ENCODE peak calls at places on chromosomes 3 and 15, in seven cellular contexts. One of them, this sample, is unnamed.

GRCh38 chr3:44584646-44585501 is at the start of gene ZNF660:
- DNase-seq in kidney: peak
- DNase-seq in neural crest cell: peak
- DNase-seq in CD4-positive, alpha-beta T cell: no peak
- DNase-seq in osteocyte: peak
- DNase-seq in brain microvascular endothelial cell: peak
- DNase-seq in RWPE2: no peak
- DNase-seq in this sample: peak

GRCh38 chr3:106590259-106590658 is 721.4 kb upstream of the CBLB start:
- DNase-seq in neural crest cell: no peak
- DNase-seq in CD4-positive, alpha-beta T cell: no peak
- DNase-seq in kidney: no peak
- DNase-seq in brain microvascular endothelial cell: no peak
- DNase-seq in RWPE2: no peak
- DNase-seq in osteocyte: no peak
- DNase-seq in this sample: no peak

GRCh38 chr3:142210608-142211007 is 14.8 kb downstream of the GK5 start:
- DNase-seq in osteocyte: no peak
- DNase-seq in neural crest cell: no peak
- DNase-seq in RWPE2: no peak
- DNase-seq in kidney: no peak
- DNase-seq in CD4-positive, alpha-beta T cell: no peak
- DNase-seq in brain microvascular endothelial cell: no peak
- DNase-seq in this sample: no peak

GRCh38 chr3:41202075-41202833 is 2.9 kb downstream of the CTNNB1 start:
- DNase-seq in RWPE2: no peak
- DNase-seq in brain microvascular endothelial cell: no peak
- DNase-seq in kidney: no peak
- DNase-seq in CD4-positive, alpha-beta T cell: no peak
- DNase-seq in osteocyte: no peak
- DNase-seq in neural crest cell: no peak
- DNase-seq in this sample: no peak

GRCh38 chr3:183410280-183410679 is 18.1 kb downstream of the MCF2L2 start:
- DNase-seq in kidney: no peak
- DNase-seq in osteocyte: no peak
- DNase-seq in RWPE2: no peak
- DNase-seq in neural crest cell: no peak
- DNase-seq in brain microvascular endothelial cell: no peak
- DNase-seq in CD4-positive, alpha-beta T cell: no peak
- DNase-seq in this sample: no peak

GRCh38 chr15:40536501-40536900 is 28.3 kb downstream of the CCDC32 start:
- DNase-seq in RWPE2: no peak
- DNase-seq in CD4-positive, alpha-beta T cell: no peak
- DNase-seq in kidney: no peak
- DNase-seq in neural crest cell: no peak
- DNase-seq in osteocyte: no peak
- DNase-seq in brain microvascular endothelial cell: peak
- DNase-seq in this sample: no peak

GRCh38 chr3:45992133-45992729 is 3.4 kb downstream of the FYCO1 start:
- DNase-seq in brain microvascular endothelial cell: no peak
- DNase-seq in osteocyte: no peak
- DNase-seq in RWPE2: no peak
- DNase-seq in neural crest cell: no peak
- DNase-seq in kidney: no peak
- DNase-seq in CD4-positive, alpha-beta T cell: no peak
- DNase-seq in this sample: no peak

GRCh38 chr3:24149032-24149431 is 203.9 kb downstream of the NR1D2 start:
- DNase-seq in kidney: no peak
- DNase-seq in osteocyte: no peak
- DNase-seq in neural crest cell: no peak
- DNase-seq in CD4-positive, alpha-beta T cell: no peak
- DNase-seq in RWPE2: no peak
- DNase-seq in brain microvascular endothelial cell: no peak
- DNase-seq in this sample: no peak

GRCh38 chr3:42652611-42653302 is 740 bp upstream of the ZBTB47 start:
- DNase-seq in CD4-positive, alpha-beta T cell: no peak
- DNase-seq in neural crest cell: no peak
- DNase-seq in osteocyte: no peak
- DNase-seq in kidney: peak
- DNase-seq in RWPE2: peak
- DNase-seq in brain microvascular endothelial cell: peak
- DNase-seq in this sample: no peak

GRCh38 chr3:58271901-58272501 is 34.0 kb upstream of the RPP14 start:
- DNase-seq in RWPE2: no peak
- DNase-seq in brain microvascular endothelial cell: peak
- DNase-seq in kidney: no peak
- DNase-seq in neural crest cell: no peak
- DNase-seq in CD4-positive, alpha-beta T cell: no peak
- DNase-seq in osteocyte: no peak
- DNase-seq in this sample: no peak

GRCh38 chr3:62562596-62562995 is 189.2 kb upstream of the FEZF2 start:
- DNase-seq in brain microvascular endothelial cell: no peak
- DNase-seq in RWPE2: no peak
- DNase-seq in osteocyte: no peak
- DNase-seq in kidney: no peak
- DNase-seq in neural crest cell: no peak
- DNase-seq in CD4-positive, alpha-beta T cell: no peak
- DNase-seq in this sample: no peak

GRCh38 chr3:49470714-49471420 is 800 bp downstream of the DAG1 start:
- DNase-seq in kidney: no peak
- DNase-seq in neural crest cell: no peak
- DNase-seq in RWPE2: no peak
- DNase-seq in osteocyte: no peak
- DNase-seq in brain microvascular endothelial cell: no peak
- DNase-seq in CD4-positive, alpha-beta T cell: no peak
- DNase-seq in this sample: no peak
- TF ChIP-seq CTCF in kidney: no peak
- TF ChIP-seq CTCF in neural crest cell: peak
- TF ChIP-seq CTCF in RWPE2: no peak
- TF ChIP-seq CTCF in osteocyte: no peak
- TF ChIP-seq CTCF in brain microvascular endothelial cell: no peak
- TF ChIP-seq CTCF in CD4-positive, alpha-beta T cell: no peak
- TF ChIP-seq CTCF in this sample: no peak

DNA sequence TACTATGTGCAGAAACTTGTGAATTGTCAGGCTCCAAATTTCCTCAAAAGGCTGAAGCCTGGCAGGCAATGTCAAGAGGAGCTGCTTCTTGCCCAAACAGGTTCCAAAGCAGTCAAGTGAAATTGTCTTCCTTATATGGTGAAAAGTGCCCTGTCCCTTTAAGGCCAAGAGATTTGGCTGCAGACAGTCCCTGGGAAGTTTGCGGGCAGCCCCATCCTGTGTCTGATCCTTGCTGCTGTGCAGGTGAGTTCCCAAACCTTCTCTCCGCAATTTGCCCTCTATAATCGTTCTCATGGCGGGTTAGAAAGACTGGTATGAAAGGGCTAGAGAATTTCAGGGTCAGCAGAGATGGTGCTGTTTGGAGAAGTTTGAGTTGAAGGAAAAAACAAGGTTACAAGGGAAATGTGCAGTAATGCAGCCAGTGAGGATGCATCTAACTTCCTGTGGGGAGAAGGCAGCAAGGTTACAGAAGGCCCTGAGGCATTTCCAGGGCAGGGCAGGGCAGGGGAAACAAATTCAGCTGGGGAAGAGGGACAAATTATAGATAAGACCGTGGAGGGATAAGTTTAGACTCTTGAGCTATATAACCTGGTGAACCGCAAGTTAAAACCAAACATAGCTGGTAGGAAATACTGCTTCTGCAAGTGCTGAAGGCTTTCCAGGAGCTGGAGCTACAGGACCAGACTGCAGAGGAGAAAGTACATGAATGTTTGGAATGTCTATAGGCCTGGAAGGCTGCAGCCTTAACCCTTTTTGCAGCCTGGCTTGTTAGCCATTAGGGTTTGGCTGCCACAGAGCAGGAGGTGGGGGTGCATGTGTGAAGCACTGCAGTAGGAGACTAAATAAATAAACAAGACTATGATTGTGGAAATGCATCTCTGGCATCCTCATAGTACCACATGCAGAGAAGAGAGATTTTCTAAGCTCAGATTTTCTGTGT is 256.2 kb upstream of the IL12A start:
- DNase-seq in RWPE2: peak
- DNase-seq in kidney: no peak
- DNase-seq in CD4-positive, alpha-beta T cell: no peak
- DNase-seq in osteocyte: no peak
- DNase-seq in brain microvascular endothelial cell: peak
- DNase-seq in neural crest cell: no peak
- DNase-seq in this sample: no peak
- TF ChIP-seq CTCF in RWPE2: peak
- TF ChIP-seq CTCF in kidney: peak
- TF ChIP-seq CTCF in CD4-positive, alpha-beta T cell: no peak
- TF ChIP-seq CTCF in osteocyte: peak
- TF ChIP-seq CTCF in brain microvascular endothelial cell: no peak
- TF ChIP-seq CTCF in neural crest cell: no peak
- TF ChIP-seq CTCF in this sample: no peak

GRCh38 chr3:53519047-53519717 is 24.8 kb downstream of the CACNA1D start:
- DNase-seq in CD4-positive, alpha-beta T cell: no peak
- DNase-seq in neural crest cell: no peak
- DNase-seq in RWPE2: no peak
- DNase-seq in kidney: no peak
- DNase-seq in brain microvascular endothelial cell: no peak
- DNase-seq in osteocyte: no peak
- DNase-seq in this sample: no peak

GRCh38 chr3:53516339-53516738 is 21.9 kb downstream of the CACNA1D start:
- DNase-seq in neural crest cell: no peak
- DNase-seq in osteocyte: no peak
- DNase-seq in CD4-positive, alpha-beta T cell: no peak
- DNase-seq in RWPE2: no peak
- DNase-seq in kidney: no peak
- DNase-seq in brain microvascular endothelial cell: no peak
- DNase-seq in this sample: no peak

GRCh38 chr3:53509494-53509893 is 15.1 kb downstream of the CACNA1D start:
- DNase-seq in RWPE2: no peak
- DNase-seq in kidney: no peak
- DNase-seq in CD4-positive, alpha-beta T cell: no peak
- DNase-seq in neural crest cell: no peak
- DNase-seq in osteocyte: no peak
- DNase-seq in brain microvascular endothelial cell: no peak
- DNase-seq in this sample: no peak

GRCh38 chr3:53518495-53518981 is 24.1 kb downstream of the CACNA1D start:
- DNase-seq in osteocyte: no peak
- DNase-seq in kidney: no peak
- DNase-seq in brain microvascular endothelial cell: no peak
- DNase-seq in RWPE2: no peak
- DNase-seq in CD4-positive, alpha-beta T cell: no peak
- DNase-seq in neural crest cell: no peak
- DNase-seq in this sample: no peak

DNA sequence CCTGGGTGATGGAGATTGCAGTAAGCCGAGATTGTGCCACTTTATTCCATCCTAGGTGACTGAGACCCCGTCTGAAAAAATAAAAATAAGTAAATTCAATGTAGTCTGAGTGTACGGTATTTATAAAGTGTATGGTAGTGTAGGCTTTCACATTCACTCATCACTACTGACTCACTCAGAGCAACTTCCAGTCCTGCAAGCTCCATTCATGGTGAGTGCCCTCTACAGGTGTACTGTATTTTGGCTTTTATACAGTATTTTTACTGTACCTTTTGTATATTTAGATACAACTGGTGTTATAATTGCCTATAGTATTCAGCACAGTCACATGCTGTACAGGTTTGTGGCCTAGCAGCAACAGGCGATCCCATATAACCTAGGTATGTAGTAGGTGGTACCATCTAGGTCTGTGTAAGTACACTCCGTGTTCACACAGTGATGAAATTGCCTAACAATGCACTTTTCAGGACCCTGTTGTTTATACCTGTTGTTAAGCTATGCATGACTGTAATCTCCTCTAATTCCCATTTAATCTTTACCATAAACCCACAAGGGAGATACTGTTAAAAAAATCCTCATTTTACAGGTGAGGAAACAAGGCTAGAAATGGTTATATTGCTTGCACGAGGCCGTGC is 19.3 kb downstream of the CACNA1D start:
- DNase-seq in kidney: no peak
- DNase-seq in osteocyte: no peak
- DNase-seq in CD4-positive, alpha-beta T cell: no peak
- DNase-seq in neural crest cell: no peak
- DNase-seq in brain microvascular endothelial cell: no peak
- DNase-seq in RWPE2: no peak
- DNase-seq in this sample: no peak
- TF ChIP-seq CTCF in kidney: no peak
- TF ChIP-seq CTCF in osteocyte: no peak
- TF ChIP-seq CTCF in CD4-positive, alpha-beta T cell: no peak
- TF ChIP-seq CTCF in neural crest cell: no peak
- TF ChIP-seq CTCF in brain microvascular endothelial cell: peak
- TF ChIP-seq CTCF in RWPE2: peak
- TF ChIP-seq CTCF in this sample: no peak

GRCh38 chr3:16264708-16265454 is at the start of the genes DPH3 and OXNAD1:
- DNase-seq in brain microvascular endothelial cell: peak
- DNase-seq in osteocyte: peak
- DNase-seq in RWPE2: peak
- DNase-seq in neural crest cell: peak
- DNase-seq in CD4-positive, alpha-beta T cell: peak
- DNase-seq in kidney: peak
- DNase-seq in this sample: peak
- TF ChIP-seq CTCF in brain microvascular endothelial cell: peak
- TF ChIP-seq CTCF in osteocyte: no peak
- TF ChIP-seq CTCF in RWPE2: no peak
- TF ChIP-seq CTCF in neural crest cell: no peak
- TF ChIP-seq CTCF in CD4-positive, alpha-beta T cell: no peak
- TF ChIP-seq CTCF in kidney: no peak
- TF ChIP-seq CTCF in this sample: no peak

This sample was measured in natural killer cell.